ENCODE peak calls at places on chromosomes 12 and 14, in nine cellular contexts. I is tibial nerve, P is H1, M is suprapubic skin, C is ovary, Y is K562, N is HepG2, F is transverse colon, J is stomach. A is an unnamed sample.

GRCh38 chr12:90065301-90065801 is 356.7 kb upstream of the ATP2B1 start:
- DNase-seq in I (no peak), P (no peak), M (no peak), C (no peak), Y (no peak), N (no peak), F (no peak), J (no peak), A (no peak)

GRCh38 chr12:14554281-14555008 is 13.2 kb downstream of the PLBD1 start:
- DNase-seq in I (peak), P (no peak), M (peak), C (peak), Y (peak), N (no peak), F (peak), J (peak), A (no peak)

GRCh38 chr12:3087758-3088157 is 10.6 kb downstream of the TSPAN9 start:
- DNase-seq in I (no peak), P (no peak), M (no peak), C (no peak), Y (no peak), N (no peak), F (no peak), J (no peak), A (no peak)

GRCh38 chr12:25829192-25829591 is 129.3 kb upstream of the RASSF8 start:
- DNase-seq in I (peak), P (no peak), M (no peak), C (no peak), Y (no peak), N (no peak), F (peak), J (no peak), A (no peak)

GRCh38 chr12:93135286-93136239 is 206.5 kb upstream of the EEA1 start:
- DNase-seq in I (no peak), P (no peak), M (no peak), C (no peak), Y (no peak), N (peak), F (no peak), J (no peak), A (no peak)

GRCh38 chr14:68786491-68787234 is 6.2 kb downstream of the ZFP36L1 start:
- DNase-seq in I (no peak), P (peak), M (peak), C (no peak), Y (no peak), N (no peak), F (no peak), J (peak), A (no peak)

GRCh38 chr12:107356266-107356936 is 263.1 kb upstream of the CRY1 start:
- DNase-seq in I (no peak), P (no peak), M (no peak), C (no peak), Y (no peak), N (peak), F (no peak), J (no peak), A (no peak)

GRCh38 chr14:20782280-20782890 is 1.3 kb downstream of the RNASE6 start:
- DNase-seq in I (no peak), P (no peak), M (no peak), C (no peak), Y (no peak), N (no peak), F (no peak), J (no peak), A (no peak)

GRCh38 chr12:89657739-89658138 is 50.9 kb downstream of the ATP2B1 start:
- DNase-seq in I (no peak), P (no peak), M (no peak), C (no peak), Y (no peak), N (no peak), F (no peak), J (no peak), A (no peak)

GRCh38 chr12:103884316-103884715 is 43.3 kb upstream of the NT5DC3 start:
- DNase-seq in I (no peak), P (no peak), M (no peak), C (no peak), Y (peak), N (no peak), F (peak), J (no peak), A (no peak)
- TF ChIP-seq EP300 in I (no peak), P (no peak), M (no peak), C (no peak), Y (no peak), N (no peak), F (no peak), J (no peak), A (no peak)

DNA sequence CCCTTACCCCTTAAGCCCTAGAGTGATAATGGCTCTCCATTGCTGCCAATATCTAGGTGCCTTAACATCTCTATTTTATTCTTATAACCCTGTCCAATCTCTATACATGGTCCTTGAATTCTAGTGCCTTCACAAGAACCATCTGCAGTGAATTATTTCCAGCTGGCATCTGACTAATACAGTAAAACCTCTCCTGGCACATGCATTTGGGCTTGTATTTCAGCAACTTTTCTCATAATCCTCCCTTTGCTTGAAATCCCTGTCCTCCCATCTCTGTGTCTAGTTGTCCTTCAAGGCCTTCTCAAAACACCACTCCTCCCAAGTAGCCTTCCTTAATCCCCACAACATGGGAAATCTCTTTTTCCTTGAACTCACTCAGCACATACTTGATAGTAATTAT is 14.2 kb upstream of the HMGA2 start:
- DNase-seq in I (no peak), P (no peak), M (no peak), C (no peak), Y (no peak), N (no peak), F (no peak), J (no peak), A (no peak)
- TF ChIP-seq EP300 in I (no peak), P (no peak), M (no peak), C (no peak), Y (no peak), N (no peak), F (no peak), J (no peak), A (no peak)

GRCh38 chr14:69924181-69924580 is 45.0 kb downstream of the SMOC1 start:
- DNase-seq in I (no peak), P (no peak), M (no peak), C (no peak), Y (no peak), N (no peak), F (no peak), J (no peak), A (no peak)
- TF ChIP-seq EP300 in I (no peak), P (no peak), M (no peak), C (no peak), Y (no peak), N (no peak), F (no peak), J (no peak), A (no peak)

DNA sequence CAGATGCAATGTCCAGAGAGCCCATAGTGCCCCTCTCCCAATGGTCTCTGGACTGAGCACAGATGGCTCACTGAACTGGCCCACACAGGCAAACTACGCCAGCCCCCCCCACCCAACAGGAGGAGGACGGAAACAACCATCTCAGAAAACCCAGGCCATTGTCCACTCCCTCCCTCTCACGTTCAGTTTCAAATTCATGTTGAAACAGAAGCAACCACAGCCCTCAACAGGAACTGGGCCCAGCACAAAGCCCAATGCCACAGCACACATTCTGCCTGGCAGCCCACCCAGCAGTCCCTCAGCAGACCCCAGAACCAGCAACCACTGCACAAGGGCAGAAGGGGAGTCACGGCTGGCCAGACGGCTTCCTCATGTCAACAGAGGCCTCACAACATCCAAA is 10.6 kb downstream of the CCDC88C start:
- DNase-seq in I (no peak), P (no peak), M (no peak), C (no peak), Y (no peak), N (no peak), F (peak), J (no peak), A (no peak)
- TF ChIP-seq EP300 in I (no peak), P (no peak), M (no peak), C (no peak), Y (no peak), N (no peak), F (no peak), J (no peak), A (no peak)

GRCh38 chr14:70708717-70709570 is 67.2 kb downstream of the TTC9 start:
- DNase-seq in I (no peak), P (peak), M (no peak), C (no peak), Y (no peak), N (no peak), F (no peak), J (no peak), A (no peak)
- TF ChIP-seq EP300 in I (no peak), P (peak), M (no peak), C (no peak), Y (no peak), N (no peak), F (no peak), J (no peak), A (no peak)

DNA sequence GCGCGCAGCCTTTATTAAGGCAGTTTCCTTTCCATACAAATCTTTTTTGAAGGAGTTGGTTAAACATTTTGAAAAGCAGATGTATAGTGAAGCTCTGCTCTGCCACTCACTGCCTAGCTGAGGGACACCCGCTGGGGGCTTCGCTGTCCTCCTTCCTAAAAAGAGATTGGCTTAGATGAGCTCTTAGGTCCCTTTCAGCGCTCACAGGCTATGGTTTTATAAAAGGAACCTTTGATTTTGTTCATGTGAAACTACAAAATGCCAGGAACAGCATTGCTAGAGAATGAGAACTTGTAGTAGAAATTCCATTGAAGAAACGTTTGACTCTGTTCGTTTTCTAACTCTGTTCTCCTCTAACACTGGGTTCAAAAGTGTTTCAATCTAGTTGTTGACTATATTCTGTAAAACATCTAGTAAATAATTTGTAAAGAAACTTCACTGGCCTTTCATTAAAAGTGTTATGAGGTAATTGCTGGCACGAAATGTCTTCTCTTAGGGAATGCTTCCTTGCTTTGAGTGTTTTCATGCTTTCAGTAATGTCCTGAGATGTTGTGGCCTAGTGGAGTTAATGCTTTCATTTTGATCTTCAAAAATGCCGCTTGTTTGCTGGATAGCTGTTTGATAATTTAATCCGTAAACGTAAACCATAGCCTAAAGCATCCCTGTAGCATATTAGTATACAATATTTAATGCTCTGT is 1.6 kb downstream of the MARK3 start:
- DNase-seq in I (no peak), P (no peak), M (no peak), C (no peak), Y (no peak), N (no peak), F (no peak), J (no peak), A (no peak)
- TF ChIP-seq EP300 in I (no peak), P (no peak), M (no peak), C (no peak), Y (no peak), N (no peak), F (no peak), J (no peak), A (no peak)

GRCh38 chr14:94560782-94561655 is at the start of gene SERPINA4:
- DNase-seq in I (no peak), P (no peak), M (no peak), C (no peak), Y (no peak), N (peak), F (no peak), J (peak), A (no peak)
- TF ChIP-seq EP300 in I (no peak), P (no peak), M (no peak), C (no peak), Y (no peak), N (no peak), F (no peak), J (no peak), A (no peak)

DNA sequence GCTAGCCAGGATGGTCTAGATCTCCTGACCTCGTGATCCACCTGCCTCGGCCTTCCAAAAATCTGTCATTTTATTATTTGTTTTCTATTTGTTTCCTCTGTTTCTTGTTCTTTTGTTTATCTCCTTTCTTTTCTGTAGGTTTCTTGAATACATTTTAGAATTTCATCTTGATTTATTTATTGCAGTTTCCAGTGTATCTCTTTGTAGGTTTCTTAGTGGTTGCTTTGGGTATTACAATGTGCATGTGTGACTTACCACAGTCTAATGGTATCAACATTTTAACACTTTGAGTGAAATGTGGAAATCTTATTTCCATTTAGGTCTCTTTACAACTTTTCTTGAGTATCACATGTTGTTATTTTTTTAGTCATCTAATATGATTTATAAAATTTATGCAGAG is 29.9 kb upstream of the MUCL1 start:
- DNase-seq in I (no peak), P (no peak), M (no peak), C (no peak), Y (no peak), N (no peak), F (no peak), J (no peak), A (no peak)
- TF ChIP-seq EP300 in I (no peak), P (no peak), M (no peak), C (no peak), Y (no peak), N (no peak), F (no peak), J (no peak), A (no peak)

A was measured in GM12878.